ENCODE peak calls at places on chromosome 22, in ten cellular contexts. K is left colon; I is activated naive CD4-positive, alpha-beta T cell treated with Interleukin-2 at 50 U/mL for 16 hours; O is PC-3; J is stimulated activated CD4-positive, alpha-beta T cell treated with anti-CD3 and anti-CD28 coated beads, Interleukin-12 subunit alpha, Interleukin-12 subunit beta, amount 100 ng/mL, for 4 hours; A is NCI-H1436; B is activated CD8-positive, alpha-beta memory T cell treated with anti-CD3 and anti-CD28 coated beads for 48 hours; D is left cardiac atrium; F is lower lobe of right lung; H is Daoy. P is an unnamed sample.

GRCh38 chr22:20783844-20784723 is 10.2 kb downstream of the SERPIND1 start:
- DNase-seq in K (no peak), I (peak), O (peak), J (peak), A (peak), B (peak), D (no peak), F (no peak), H (peak), P (peak)

GRCh38 chr22:17213976-17214375 is 5.3 kb downstream of the ADA2 start:
- DNase-seq in K (no peak), I (peak), O (peak), J (peak), A (no peak), B (no peak), D (peak), F (peak), H (peak), P (peak)

GRCh38 chr22:32576553-32577255 is 102.1 kb downstream of the FBXO7 start:
- DNase-seq in K (no peak), I (no peak), O (no peak), J (no peak), A (no peak), B (no peak), D (no peak), F (no peak), H (no peak), P (no peak)

GRCh38 chr22:32318361-32318760 is 39.3 kb upstream of the RFPL3 start:
- DNase-seq in K (no peak), I (no peak), O (no peak), J (no peak), A (no peak), B (no peak), D (no peak), F (no peak), H (no peak), P (no peak)

GRCh38 chr22:41862530-41863266 is 29.8 kb downstream of the SREBF2 start:
- DNase-seq in K (no peak), I (peak), O (no peak), J (peak), A (no peak), B (peak), D (no peak), F (no peak), H (no peak), P (no peak)

GRCh38 chr22:49340406-49340805 is 487.3 kb downstream of the BRD1 start:
- DNase-seq in K (no peak), I (no peak), O (no peak), J (no peak), A (no peak), B (no peak), D (no peak), F (peak), H (no peak), P (no peak)

GRCh38 chr22:32378703-32379272 is 21.1 kb downstream of the RFPL3 start:
- DNase-seq in K (no peak), I (no peak), O (peak), J (no peak), A (peak), B (no peak), D (no peak), F (no peak), H (peak), P (peak)

GRCh38 chr22:30948930-30949342 is 19.6 kb downstream of the MORC2 start:
- DNase-seq in K (no peak), I (no peak), O (no peak), J (no peak), A (no peak), B (no peak), D (no peak), F (no peak), H (no peak), P (no peak)

GRCh38 chr22:38452373-38453064 is 2.5 kb downstream of the KCNJ4 start:
- DNase-seq in K (no peak), I (no peak), O (no peak), J (no peak), A (no peak), B (no peak), D (peak), F (no peak), H (peak), P (no peak)

GRCh38 chr22:39570665-39571064 is at the start of gene CACNA1I:
- DNase-seq in K (no peak), I (no peak), O (no peak), J (no peak), A (no peak), B (no peak), D (no peak), F (no peak), H (no peak), P (no peak)

GRCh38 chr22:29799217-29799680 is 32.1 kb downstream of the UQCR10 start:
- DNase-seq in K (peak), I (no peak), O (peak), J (no peak), A (no peak), B (no peak), D (peak), F (peak), H (peak), P (no peak)

GRCh38 chr22:46736705-46737104 is 1.3 kb downstream of the CERK start:
- DNase-seq in K (no peak), I (no peak), O (no peak), J (no peak), A (no peak), B (no peak), D (no peak), F (no peak), H (no peak), P (no peak)

GRCh38 chr22:31177420-31178162 is 17.6 kb downstream of the RNF185 start:
- DNase-seq in K (no peak), I (no peak), O (peak), J (no peak), A (no peak), B (no peak), D (no peak), F (no peak), H (no peak), P (no peak)

GRCh38 chr22:33438273-33438672 is 380.1 kb upstream of the SYN3 start:
- DNase-seq in K (peak), I (no peak), O (peak), J (no peak), A (peak), B (no peak), D (no peak), F (no peak), H (peak), P (no peak)

GRCh38 chr22:29765905-29766631 is 739 bp downstream of the ZMAT5 start:
- DNase-seq in K (peak), I (peak), O (no peak), J (peak), A (no peak), B (no peak), D (no peak), F (no peak), H (no peak), P (peak)

GRCh38 chr22:19149047-19149883 is 827 bp downstream of the GSC2 start:
- DNase-seq in K (no peak), I (peak), O (no peak), J (peak), A (no peak), B (no peak), D (no peak), F (no peak), H (no peak), P (peak)

GRCh38 chr22:23370251-23370650 is 189.9 kb downstream of the BCR start:
- DNase-seq in K (no peak), I (no peak), O (no peak), J (no peak), A (no peak), B (no peak), D (no peak), F (no peak), H (no peak), P (no peak)

P was measured in WTC11.